ENCODE peak calls at places on chromosomes 3 and 15, in ten cellular contexts. V is dorsolateral prefrontal cortex, Y is mesothelial cell of epicardium, L is HFFc6, I is epithelial cell of esophagus, Q is A549, F is psoas muscle, J is foreskin fibroblast, H is astrocyte of the spinal cord, M is GM12878. W is an unnamed sample.

GRCh38 chr3:66673305-66673704 is 172.5 kb upstream of the LRIG1 start:
- DNase-seq in H (no peak), Y (no peak), M (no peak), F (no peak), J (no peak), Q (no peak), L (no peak), V (no peak), I (no peak), W (no peak)

GRCh38 chr3:172256101-172256687 is 192.1 kb downstream of the GHSR start:
- DNase-seq in V (peak; percentile 39), J (peak; percentile 76), H (peak; percentile 46), I (no peak), L (no peak), F (peak; percentile 58), Q (no peak), M (no peak), Y (no peak), W (no peak)

GRCh38 chr3:31219131-31219843 is 313.4 kb upstream of the STT3B start:
- DNase-seq in Q (no peak), F (no peak), H (peak; percentile 67), L (peak; percentile 27), I (no peak), Y (no peak), J (no peak), M (peak; percentile 84), V (no peak), W (no peak)

GRCh38 chr3:63914312-63914711 is 2.1 kb upstream of the SCAANT1 start:
- DNase-seq in H (no peak), I (peak; percentile 85), M (no peak), Q (no peak), Y (no peak), V (no peak), L (peak; percentile 11), J (peak; percentile 55), F (no peak), W (no peak)

GRCh38 chr3:185210621-185211157 is 43.2 kb downstream of the EHHADH start:
- DNase-seq in J (no peak), L (no peak), F (no peak), Y (no peak), H (no peak), V (no peak), M (no peak), Q (no peak), I (no peak), W (no peak)

GRCh38 chr3:112654979-112655378 is 14.0 kb upstream of the CCDC80 start:
- DNase-seq in L (no peak), V (no peak), I (no peak), J (no peak), H (peak; percentile 29), Q (peak; percentile 64), F (no peak), Y (no peak), M (no peak), W (no peak)

GRCh38 chr3:194023501-194024280 is 112.3 kb upstream of the HES1 start:
- DNase-seq in Q (no peak), L (no peak), J (no peak), F (no peak), Y (no peak), M (no peak), I (no peak), H (no peak), V (no peak), W (no peak)

GRCh38 chr15:47965297-47965696 is 155.5 kb upstream of the SLC24A5 start:
- DNase-seq in J (no peak), F (no peak), Q (no peak), H (no peak), I (no peak), M (no peak), V (no peak), Y (no peak), L (no peak), W (no peak)

GRCh38 chr15:96353931-96354730 is 23.6 kb downstream of the NR2F2 start:
- DNase-seq in I (peak; percentile 50), M (no peak), F (peak; percentile 79), Y (peak; percentile 60), L (no peak), V (no peak), J (peak; percentile 73), Q (no peak), H (peak; percentile 67), W (no peak)

GRCh38 chr3:170128977-170129431 is 52.5 kb downstream of the PHC3 start:
- DNase-seq in F (no peak), V (no peak), L (peak; percentile 30), J (peak; percentile 46), M (no peak), Y (no peak), I (peak; percentile 52), Q (peak; percentile 29), H (no peak), W (no peak)

GRCh38 chr3:127408022-127408683 is 120.3 kb upstream of the PRR20G start:
- DNase-seq in J (no peak), M (no peak), I (no peak), L (no peak), F (no peak), Q (no peak), H (no peak), V (no peak), Y (no peak), W (no peak)

GRCh38 chr3:189513281-189514151 is 117.7 kb upstream of the TP63 start:
- DNase-seq in I (peak; percentile 89), M (no peak), Y (no peak), Q (peak; percentile 76), F (no peak), L (no peak), H (no peak), V (no peak), J (no peak), W (no peak)

GRCh38 chr3:197027896-197028710 is 1.5 kb downstream of the MELTF start:
- DNase-seq in Q (no peak), H (no peak), Y (no peak), V (peak; percentile 8), L (no peak), F (no peak), M (no peak), I (no peak), J (no peak), W (no peak)

GRCh38 chr3:58111513-58112184 is 99.1 kb downstream of the DNASE1L3 start:
- DNase-seq in H (no peak), J (no peak), F (no peak), V (no peak), Q (no peak), Y (peak; percentile 68), M (peak; percentile 50), I (peak; percentile 92), L (no peak), W (no peak)

GRCh38 chr3:43752908-43753307 is 62.2 kb downstream of the ABHD5 start:
- DNase-seq in Q (no peak), F (no peak), H (no peak), L (no peak), M (no peak), J (peak; percentile 32), V (no peak), I (no peak), Y (no peak), W (no peak)

GRCh38 chr3:13524979-13525669 is 23.8 kb upstream of the FBLN2 start:
- DNase-seq in M (no peak), L (no peak), I (no peak), J (peak; percentile 72), F (peak; percentile 41), Q (no peak), H (peak; percentile 52), Y (no peak), V (no peak), W (no peak)

GRCh38 chr15:74632601-74633000 is 17.0 kb downstream of the CLK3 start:
- DNase-seq in L (no peak), I (no peak), Q (no peak), M (no peak), F (no peak), Y (no peak), V (no peak), H (no peak), J (no peak), W (no peak)
- TF ChIP-seq CTCF in L (no peak), I (no peak), Q (no peak), M (no peak), F (no peak), Y (no peak), V (no peak), H (no peak), J (no peak), W (no peak)

DNA sequence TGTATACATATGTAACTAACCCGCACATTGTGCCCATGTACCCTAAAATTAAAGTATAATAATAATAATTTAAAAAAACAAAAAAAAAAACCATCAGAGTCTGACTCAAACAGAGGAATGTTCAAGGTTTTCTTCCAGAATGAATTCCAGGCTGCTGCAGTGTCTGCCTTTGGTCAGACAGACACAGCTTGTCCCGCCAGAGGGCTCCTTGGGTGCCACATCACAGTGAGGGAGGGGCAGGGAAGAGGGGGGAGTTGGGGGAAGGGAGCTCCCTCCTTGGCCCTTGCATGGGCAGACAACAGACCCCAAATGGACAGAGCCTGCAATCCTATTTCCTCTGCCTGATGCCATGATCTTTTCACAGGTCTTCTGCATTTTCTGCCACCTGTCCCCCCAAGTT is 36.5 kb downstream of the ITGB5 start:
- DNase-seq in H (peak; percentile 68), V (no peak), I (no peak), Y (no peak), L (peak; percentile 64), F (peak; percentile 59), Q (no peak), J (peak; percentile 77), M (no peak), W (no peak)
- TF ChIP-seq CTCF in H (peak; percentile 17), V (no peak), I (no peak), Y (no peak), L (peak; percentile 45), F (no peak), Q (no peak), J (no peak), M (no peak), W (no peak)

DNA sequence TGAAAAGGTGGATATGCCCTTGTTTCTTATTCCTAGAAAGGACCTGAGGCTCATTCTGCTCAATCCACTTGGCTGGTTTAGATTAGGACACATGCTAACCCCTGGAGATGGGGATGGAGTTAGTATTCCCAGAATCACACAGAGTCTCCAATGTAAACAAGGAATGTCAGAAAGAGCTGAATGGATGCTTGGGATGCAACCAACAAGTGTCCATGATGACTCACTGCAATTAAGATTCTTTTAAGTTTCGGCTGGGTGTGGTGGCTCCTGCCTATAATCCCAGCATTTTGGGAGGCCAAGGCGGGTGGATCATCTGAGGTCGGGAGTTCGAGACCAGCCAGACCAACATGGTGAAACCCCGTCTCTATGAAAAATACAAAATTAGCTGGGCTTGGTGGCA is 315.5 kb upstream of the AZI2 start:
- DNase-seq in Y (no peak), M (no peak), I (no peak), L (no peak), H (no peak), J (no peak), Q (no peak), V (no peak), F (no peak), W (no peak)
- TF ChIP-seq CTCF in Y (no peak), M (no peak), I (no peak), L (no peak), H (no peak), J (no peak), Q (no peak), V (no peak), F (no peak), W (no peak)

DNA sequence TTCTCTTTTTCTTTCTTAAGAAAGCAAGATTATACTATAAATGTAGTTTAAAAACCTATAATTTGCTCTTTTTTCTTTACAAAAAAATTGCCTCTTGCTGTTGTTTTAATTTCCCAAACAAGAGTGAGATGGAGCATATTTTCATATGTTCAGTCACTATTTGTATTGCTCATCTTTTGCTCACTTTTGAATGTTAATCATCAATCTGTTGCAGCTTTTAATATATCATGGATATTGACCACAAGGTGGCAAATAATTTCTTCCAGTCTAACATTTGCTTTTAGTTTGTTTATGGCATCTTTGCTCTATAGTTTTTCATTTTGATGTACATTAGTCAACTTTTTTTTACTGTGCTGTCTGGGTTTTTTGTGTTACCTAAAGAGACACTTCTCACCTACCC is 112.6 kb upstream of the THRB start:
- DNase-seq in Q (no peak), M (no peak), V (no peak), H (no peak), L (no peak), I (no peak), J (no peak), Y (no peak), F (no peak), W (no peak)
- TF ChIP-seq CTCF in Q (no peak), M (no peak), V (no peak), H (no peak), L (no peak), I (no peak), J (no peak), Y (peak; percentile 2), F (no peak), W (no peak)